ENCODE peak calls at places on chromosome 9, in eight cellular contexts. L is adrenal gland, B is small intestine, A is body of pancreas, H is H9, V is lower lobe of right lung, Y is tibial nerve, S is aorta. P is an unnamed sample. For H3K4me1, the result is how much of the 10 kb centered on the place peaks cover.

GRCh38 chr9:93220627-93221425 is 36.9 kb downstream of the WNK2 start:
- DNase-seq in L (no peak), B (no peak), A (no peak), H (no peak), V (no peak), Y (no peak), S (no peak), P (no peak)

GRCh38 chr9:136881691-136882108 is 4.6 kb upstream of the TRAF2 start:
- DNase-seq in L (no peak), B (peak), A (peak), H (no peak), V (no peak), Y (no peak), S (no peak), P (no peak)

GRCh38 chr9:88775037-88775471 is 216.2 kb upstream of the S1PR3 start:
- DNase-seq in L (peak), B (no peak), A (no peak), H (no peak), V (no peak), Y (no peak), S (no peak), P (peak)

GRCh38 chr9:98635374-98635773 is 73.4 kb downstream of the GABBR2 start:
- DNase-seq in L (no peak), B (no peak), A (no peak), H (no peak), V (no peak), Y (no peak), S (no peak), P (no peak)

GRCh38 chr9:111076519-111076918 is 38.2 kb upstream of the LPAR1 start:
- DNase-seq in L (no peak), B (no peak), A (no peak), H (no peak), V (no peak), Y (no peak), S (no peak), P (no peak)

GRCh38 chr9:98442114-98442513 is 186.7 kb upstream of the TBC1D2 start:
- DNase-seq in L (no peak), B (no peak), A (no peak), H (peak), V (no peak), Y (no peak), S (no peak), P (no peak)

GRCh38 chr9:108724669-108725068 is 131.1 kb downstream of the ACTL7B start:
- DNase-seq in L (no peak), B (no peak), A (no peak), H (no peak), V (no peak), Y (no peak), S (no peak), P (no peak)

GRCh38 chr9:131473198-131473885 is 29.4 kb upstream of the POMT1 start:
- DNase-seq in L (no peak), B (peak), A (no peak), H (no peak), V (peak), Y (no peak), S (peak), P (no peak)

GRCh38 chr9:72599874-72600534 is 78.6 kb downstream of the TMC1 start:
- DNase-seq in L (no peak), B (no peak), A (no peak), H (no peak), V (no peak), Y (no peak), S (no peak), P (no peak)

GRCh38 chr9:38371495-38371894 is 21.0 kb upstream of the ALDH1B1 start:
- DNase-seq in L (peak), B (peak), A (peak), H (no peak), V (no peak), Y (no peak), S (no peak), P (peak)

GRCh38 chr9:92463989-92464388 is 18.3 kb downstream of the ASPN start:
- DNase-seq in L (peak), B (no peak), A (no peak), H (no peak), V (no peak), Y (no peak), S (no peak), P (no peak)

GRCh38 chr9:68507098-68507795 is 33.4 kb downstream of the TMEM252 start:
- DNase-seq in L (no peak), B (peak), A (no peak), H (no peak), V (no peak), Y (no peak), S (no peak), P (no peak)

GRCh38 chr9:92524881-92525280 is 10.9 kb downstream of the ECM2 start:
- DNase-seq in L (no peak), B (no peak), A (no peak), H (no peak), V (no peak), Y (no peak), S (no peak), P (no peak)

GRCh38 chr9:967851-968641 is 8.4 kb upstream of the DMRT3 start:
- DNase-seq in L (no peak), B (no peak), A (no peak), H (peak), V (no peak), Y (no peak), S (no peak), P (no peak)

GRCh38 chr9:88949425-88949824 is 41.8 kb upstream of the S1PR3 start:
- DNase-seq in L (peak), B (peak), A (peak), H (no peak), V (no peak), Y (no peak), S (no peak), P (no peak)

GRCh38 chr9:91810286-91810905 is 139.6 kb downstream of the ROR2 start:
- DNase-seq in L (no peak), B (no peak), A (no peak), H (no peak), V (no peak), Y (no peak), S (peak), P (no peak)

GRCh38 chr9:91820126-91820750 is 129.8 kb downstream of the ROR2 start:
- DNase-seq in L (no peak), B (no peak), A (no peak), H (no peak), V (no peak), Y (no peak), S (peak), P (no peak)

GRCh38 chr9:125949247-125949646 is 202.1 kb downstream of the PBX3 start:
- DNase-seq in L (no peak), B (peak), A (no peak), H (no peak), V (no peak), Y (no peak), S (no peak), P (no peak)

GRCh38 chr9:70493046-70493445 is 78.6 kb upstream of the KLF9 start:
- DNase-seq in L (no peak), B (no peak), A (no peak), H (no peak), V (no peak), Y (no peak), S (no peak), P (no peak)

GRCh38 chr9:37369671-37370070 is 52.8 kb upstream of the GRHPR start:
- DNase-seq in L (no peak), B (no peak), A (no peak), H (no peak), V (no peak), Y (no peak), S (no peak), P (no peak)

GRCh38 chr9:91043041-91043740 is 241.6 kb downstream of the SYK start:
- DNase-seq in L (no peak), B (no peak), A (no peak), H (no peak), V (no peak), Y (no peak), S (no peak), P (no peak)

GRCh38 chr9:136001231-136001630 is 40.1 kb upstream of the UBAC1 start:
- DNase-seq in L (no peak), B (no peak), A (no peak), H (no peak), V (no peak), Y (no peak), S (no peak), P (no peak)

GRCh38 chr9:99249619-99250018 is 27.5 kb downstream of the SEC61B start:
- DNase-seq in L (no peak), B (no peak), A (no peak), H (no peak), V (no peak), Y (no peak), S (no peak), P (no peak)

GRCh38 chr9:86287013-86287412 is 4.7 kb upstream of the ISCA1 start:
- DNase-seq in L (peak), B (no peak), A (no peak), H (peak), V (no peak), Y (no peak), S (no peak), P (no peak)

GRCh38 chr9:92482336-92482735 is at the start of gene ASPN:
- DNase-seq in L (no peak), B (no peak), A (no peak), H (no peak), V (no peak), Y (no peak), S (no peak), P (no peak)

GRCh38 chr9:98201102-98201501 is 8.7 kb upstream of the CORO2A start:
- DNase-seq in L (no peak), B (no peak), A (no peak), H (no peak), V (no peak), Y (no peak), S (no peak), P (no peak)

GRCh38 chr9:35940474-35941467 is 17.2 kb downstream of the OR2S2 start:
- DNase-seq in L (no peak), B (peak), A (no peak), H (no peak), V (no peak), Y (no peak), S (no peak), P (no peak)

GRCh38 chr9:20616808-20617207 is 5.5 kb downstream of the MLLT3 start:
- DNase-seq in L (no peak), B (no peak), A (no peak), H (no peak), V (no peak), Y (no peak), S (no peak), P (no peak)

GRCh38 chr9:127534931-127535330 is 77.1 kb upstream of the STXBP1 start:
- DNase-seq in L (no peak), B (no peak), A (peak), H (no peak), V (no peak), Y (no peak), S (no peak), P (no peak)
- H3K4me1 ChIP-seq in L (under half), B (under half), A (half or more), H (under half), V (half or more), Y (under half), S (under half), P (under half)

DNA sequence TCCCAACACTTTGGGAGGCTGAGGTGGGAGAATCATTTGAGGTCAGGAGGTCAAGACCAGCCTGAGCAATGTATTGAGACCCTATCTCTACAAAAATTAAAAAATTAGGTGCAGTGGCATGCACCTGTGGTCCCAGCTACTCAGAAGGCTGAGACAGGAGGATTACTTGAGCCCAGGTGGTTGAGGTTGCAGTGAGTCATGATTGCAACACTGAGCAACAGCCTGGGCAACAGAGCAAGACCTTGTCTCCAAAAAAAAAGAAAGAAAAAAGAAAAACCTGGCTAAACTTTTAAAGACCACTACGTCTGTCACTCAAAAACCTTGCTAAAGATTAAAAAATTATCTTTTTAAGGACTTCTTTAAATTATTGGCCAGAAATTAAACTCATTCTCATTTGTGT is 59.8 kb upstream of the ABCA1 start:
- DNase-seq in L (no peak), B (no peak), A (no peak), H (no peak), V (no peak), Y (no peak), S (no peak), P (no peak)
- H3K4me1 ChIP-seq in L (under half), B (under half), A (under half), H (under half), V (under half), Y (under half), S (under half), P (under half)

DNA sequence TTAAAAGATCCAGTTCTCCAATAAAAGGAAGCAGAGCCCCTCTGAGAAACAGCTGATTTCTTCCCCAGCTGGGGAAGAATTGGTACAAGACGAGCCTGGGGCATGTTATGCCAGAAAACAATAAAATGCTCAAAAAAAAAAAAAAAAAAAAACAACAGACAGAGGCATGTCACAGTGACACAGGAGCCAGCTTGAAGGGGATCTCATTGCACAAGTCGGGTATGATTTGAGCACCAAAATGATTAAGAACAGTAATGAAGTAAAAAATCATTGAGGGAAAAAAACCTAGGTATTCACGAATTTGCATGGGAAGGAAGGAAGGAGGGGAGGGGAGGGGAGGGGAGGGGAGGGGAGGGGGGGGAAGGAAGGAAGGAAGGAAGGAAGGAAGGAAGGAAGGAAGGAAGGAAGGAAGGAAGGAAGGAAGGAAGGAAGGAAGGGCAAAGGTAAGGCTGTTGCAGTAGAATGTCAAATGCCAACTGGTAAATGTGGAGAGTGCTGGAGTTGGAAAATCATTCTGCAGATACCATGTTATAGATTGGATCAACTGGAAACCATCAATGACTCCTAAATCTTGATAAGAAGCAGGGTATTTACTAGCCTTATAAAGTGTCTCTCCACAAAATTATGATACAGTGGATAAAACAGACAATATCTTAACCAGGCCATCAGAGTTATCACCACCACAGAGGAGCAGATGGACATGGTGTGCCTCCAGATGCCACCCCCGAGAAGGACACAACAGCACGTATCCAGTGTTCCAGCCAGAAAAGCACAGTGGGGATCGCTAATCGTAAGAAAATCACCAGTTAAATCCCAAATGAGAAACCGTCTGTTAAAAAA is 7.2 kb downstream of the GNA14 start:
- DNase-seq in L (no peak), B (no peak), A (no peak), H (no peak), V (no peak), Y (no peak), S (no peak), P (no peak)
- H3K4me1 ChIP-seq in L (under half), B (under half), A (under half), H (under half), V (under half), Y (under half), S (under half), P (under half)

DNA sequence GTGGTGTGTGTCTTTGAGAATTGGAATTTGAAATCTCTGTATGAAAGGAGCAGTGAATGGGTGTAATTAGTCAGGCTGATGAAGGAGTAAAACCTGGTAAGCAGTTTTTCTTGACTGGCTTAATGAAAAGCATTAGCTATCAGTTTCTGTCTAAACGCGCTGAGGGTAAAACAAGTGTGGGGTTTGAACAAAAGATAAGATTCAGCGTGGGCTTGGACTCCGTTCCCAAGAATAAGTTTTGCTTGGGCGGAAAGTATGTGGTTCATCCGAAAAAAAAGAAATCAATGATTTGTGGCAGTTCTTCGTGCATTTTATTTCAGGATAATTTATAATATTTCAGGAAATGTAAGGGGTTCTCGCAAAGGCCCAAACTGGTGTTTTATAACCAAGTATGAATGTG is 217.3 kb downstream of the NTRK2 start:
- DNase-seq in L (no peak), B (no peak), A (no peak), H (no peak), V (no peak), Y (no peak), S (no peak), P (no peak)
- H3K4me1 ChIP-seq in L (under half), B (under half), A (under half), H (under half), V (under half), Y (under half), S (under half), P (under half)

GRCh38 chr9:110031511-110032173 is 176.3 kb downstream of the C9orf152 start:
- DNase-seq in L (no peak), B (no peak), A (no peak), H (no peak), V (no peak), Y (no peak), S (no peak), P (no peak)
- H3K4me1 ChIP-seq in L (under half), B (under half), A (under half), H (under half), V (under half), Y (under half), S (under half), P (under half)

GRCh38 chr9:121645003-121645402 is 6.4 kb upstream of the DAB2IP start:
- DNase-seq in L (no peak), B (no peak), A (peak), H (no peak), V (no peak), Y (no peak), S (no peak), P (no peak)

GRCh38 chr9:121645853-121646807 is 5.3 kb upstream of the DAB2IP start:
- DNase-seq in L (no peak), B (no peak), A (no peak), H (no peak), V (no peak), Y (no peak), S (no peak), P (no peak)

GRCh38 chr9:121648799-121649198 is 2.6 kb upstream of the DAB2IP start:
- DNase-seq in L (no peak), B (no peak), A (no peak), H (no peak), V (no peak), Y (no peak), S (no peak), P (no peak)

GRCh38 chr9:121648172-121648571 is 3.3 kb upstream of the DAB2IP start:
- DNase-seq in L (no peak), B (no peak), A (no peak), H (no peak), V (no peak), Y (no peak), S (no peak), P (no peak)

GRCh38 chr9:121646992-121647391 is 4.4 kb upstream of the DAB2IP start:
- DNase-seq in L (no peak), B (no peak), A (no peak), H (no peak), V (no peak), Y (no peak), S (no peak), P (no peak)
- H3K4me1 ChIP-seq in L (under half), B (under half), A (under half), H (under half), V (under half), Y (under half), S (under half), P (under half)

GRCh38 chr9:106960238-106960637 is 97.3 kb downstream of the ZNF462 start:
- DNase-seq in L (no peak), B (no peak), A (no peak), H (no peak), V (no peak), Y (no peak), S (no peak), P (no peak)

GRCh38 chr9:106958955-106959657 is 96.1 kb downstream of the ZNF462 start:
- DNase-seq in L (no peak), B (no peak), A (no peak), H (no peak), V (no peak), Y (no peak), S (no peak), P (no peak)

GRCh38 chr9:106954974-106955850 is 92.2 kb downstream of the ZNF462 start:
- DNase-seq in L (no peak), B (no peak), A (no peak), H (no peak), V (no peak), Y (no peak), S (no peak), P (no peak)

GRCh38 chr9:106954562-106954961 is 91.6 kb downstream of the ZNF462 start:
- DNase-seq in L (no peak), B (no peak), A (no peak), H (no peak), V (no peak), Y (no peak), S (no peak), P (no peak)

DNA sequence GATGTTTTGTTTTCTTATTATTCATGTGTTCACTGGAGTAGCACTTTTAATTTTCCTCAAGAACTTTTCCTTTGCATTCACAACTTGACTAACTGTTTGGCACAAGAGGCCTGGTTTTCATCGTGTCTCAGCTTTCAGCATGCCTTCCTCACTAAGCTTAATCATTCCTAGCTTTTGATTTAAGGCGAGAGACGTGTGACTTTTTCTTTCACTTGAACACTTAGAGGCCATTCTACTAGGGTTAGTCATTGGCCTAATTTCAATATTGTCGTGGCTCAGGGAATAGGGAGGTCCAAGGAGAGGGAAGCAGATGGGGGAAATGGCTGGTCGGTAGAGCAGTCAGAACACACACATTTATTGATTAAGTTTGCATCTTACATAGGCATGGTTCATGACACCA is 94.0 kb downstream of the ZNF462 start:
- DNase-seq in L (no peak), B (no peak), A (no peak), H (no peak), V (no peak), Y (no peak), S (no peak), P (no peak)
- H3K4me1 ChIP-seq in L (under half), B (under half), A (under half), H (under half), V (under half), Y (under half), S (under half), P (under half)

GRCh38 chr9:127971357-127972315 is 9.2 kb downstream of the EEIG1 start:
- DNase-seq in L (no peak), B (no peak), A (no peak), H (no peak), V (peak), Y (no peak), S (no peak), P (no peak)

GRCh38 chr9:127972316-127972871 is 8.4 kb downstream of the EEIG1 start:
- DNase-seq in L (peak), B (no peak), A (no peak), H (peak), V (no peak), Y (no peak), S (no peak), P (no peak)

GRCh38 chr9:127968717-127969383 is 11.9 kb downstream of the EEIG1 start:
- DNase-seq in L (peak), B (peak), A (peak), H (no peak), V (no peak), Y (peak), S (no peak), P (peak)

GRCh38 chr9:127968046-127968445 is 12.7 kb downstream of the EEIG1 start:
- DNase-seq in L (peak), B (peak), A (peak), H (no peak), V (no peak), Y (no peak), S (no peak), P (no peak)

GRCh38 chr9:127970401-127971313 is 10.1 kb downstream of the EEIG1 start:
- DNase-seq in L (no peak), B (no peak), A (no peak), H (no peak), V (no peak), Y (no peak), S (no peak), P (no peak)
- H3K4me1 ChIP-seq in L (half or more), B (under half), A (half or more), H (under half), V (half or more), Y (half or more), S (under half), P (half or more)

GRCh38 chr9:129676970-129677369 is 11.5 kb downstream of the PRRX2 start:
- DNase-seq in L (no peak), B (no peak), A (no peak), H (no peak), V (no peak), Y (no peak), S (peak), P (no peak)
- H3K4me1 ChIP-seq in L (under half), B (under half), A (under half), H (under half), V (under half), Y (under half), S (under half), P (under half)

P was measured in prostate gland.